ENCODE peak calls at places on chromosomes 16 and 17, in five cellular contexts. B, R, Y, A and P are unnamed samples.

GRCh38 chr17:34423978-34424813 is 61.2 kb upstream of the CCL1 start:
- DNase-seq in B (no peak), R (no peak), Y (no peak), A (no peak), P (no peak)

GRCh38 chr17:35052780-35053179 is 10.7 kb downstream of the RFFL start:
- DNase-seq in B (no peak), R (no peak), Y (no peak), A (no peak), P (no peak)

GRCh38 chr17:43857141-43857540 is 10.2 kb downstream of the CD300LG start:
- DNase-seq in B (no peak), R (no peak), Y (no peak), A (no peak), P (no peak)

GRCh38 chr17:70137451-70138230 is 31.7 kb upstream of the KCNJ2 start:
- DNase-seq in B (peak), R (no peak), Y (peak), A (no peak), P (no peak)

GRCh38 chr17:62671553-62671952 is 44.1 kb downstream of the MRC2 start:
- DNase-seq in B (no peak), R (no peak), Y (no peak), A (no peak), P (no peak)

GRCh38 chr16:57264950-57265371 is 19.5 kb downstream of the PLLP start:
- DNase-seq in B (peak), R (no peak), Y (no peak), A (no peak), P (no peak)

GRCh38 chr17:12637015-12637414 is 28.7 kb upstream of the MYOCD start:
- DNase-seq in B (no peak), R (no peak), Y (no peak), A (no peak), P (no peak)

GRCh38 chr16:50562657-50563056 is 14.5 kb downstream of the NKD1 start:
- DNase-seq in B (no peak), R (no peak), Y (no peak), A (no peak), P (no peak)

GRCh38 chr17:57186231-57187019 is 69.9 kb upstream of the MSI2 start:
- DNase-seq in B (no peak), R (no peak), Y (no peak), A (peak), P (no peak)

GRCh38 chr17:62791235-62792121 is 16.6 kb downstream of the MARCHF10 start:
- DNase-seq in B (peak), R (no peak), Y (peak), A (no peak), P (no peak)

GRCh38 chr16:49158029-49158642 is 123.5 kb downstream of the CBLN1 start:
- DNase-seq in B (peak), R (no peak), Y (no peak), A (no peak), P (peak)

GRCh38 chr17:71251936-71252335 is 868.9 kb upstream of the SOX9 start:
- DNase-seq in B (no peak), R (no peak), Y (no peak), A (no peak), P (no peak)

GRCh38 chr16:57071840-57072541 is 20.4 kb upstream of the CPNE2 start:
- DNase-seq in B (no peak), R (no peak), Y (peak), A (no peak), P (no peak)

GRCh38 chr16:78224342-78224741 is 124.9 kb downstream of the WWOX start:
- DNase-seq in B (no peak), R (no peak), Y (peak), A (no peak), P (no peak)

GRCh38 chr16:89918453-89919347 is at the start of gene MC1R:
- DNase-seq in B (no peak), R (no peak), Y (no peak), A (no peak), P (no peak)

GRCh38 chr16:56479469-56479868 is 28.1 kb downstream of the OGFOD1 start:
- DNase-seq in B (no peak), R (no peak), Y (no peak), A (no peak), P (no peak)

GRCh38 chr17:44374306-44375195 is 10.9 kb upstream of the FAM171A2 start:
- DNase-seq in B (no peak), R (no peak), Y (no peak), A (no peak), P (peak)

GRCh38 chr16:15888072-15888976 is at the start of gene CEP20:
- DNase-seq in B (peak), R (peak), Y (peak), A (peak), P (peak)

GRCh38 chr16:13957197-13958078 is 37.5 kb downstream of the ERCC4 start:
- DNase-seq in B (peak), R (no peak), Y (peak), A (no peak), P (no peak)

GRCh38 chr16:69179255-69180010 is 7.5 kb upstream of the SNTB2 start:
- DNase-seq in B (peak), R (no peak), Y (peak), A (no peak), P (no peak)